ENCODE peak calls at places on chromosomes 5 and 9, in five cellular contexts. One of them, this sample, is unnamed.

GRCh38 chr5:34684281-34684979 is 28.3 kb downstream of the RAI14 start:
- DNase-seq in ovary: no peak
- DNase-seq in tibial artery: no peak
- DNase-seq in adrenal gland: no peak
- DNase-seq in breast epithelium: no peak
- DNase-seq in this sample: no peak

GRCh38 chr5:14818931-14819790 is 52.4 kb downstream of the ANKH start:
- DNase-seq in breast epithelium: no peak
- DNase-seq in ovary: no peak
- DNase-seq in adrenal gland: no peak
- DNase-seq in tibial artery: peak; percentile 35
- DNase-seq in this sample: no peak

GRCh38 chr9:114309096-114309495 is 13.8 kb upstream of the ORM1 start:
- DNase-seq in breast epithelium: peak; percentile 36
- DNase-seq in adrenal gland: peak; percentile 10
- DNase-seq in tibial artery: no peak
- DNase-seq in ovary: peak; percentile 13
- DNase-seq in this sample: no peak

GRCh38 chr5:56123531-56124243 is 109.4 kb downstream of the ANKRD55 start:
- DNase-seq in ovary: peak; percentile 67
- DNase-seq in breast epithelium: no peak
- DNase-seq in tibial artery: peak; percentile 37
- DNase-seq in adrenal gland: peak; percentile 44
- DNase-seq in this sample: no peak

GRCh38 chr9:108060165-108060564 is 570.6 kb upstream of the KLF4 start:
- DNase-seq in adrenal gland: no peak
- DNase-seq in ovary: no peak
- DNase-seq in tibial artery: no peak
- DNase-seq in breast epithelium: no peak
- DNase-seq in this sample: no peak

GRCh38 chr5:141564216-141564692 is 54.5 kb downstream of the DIAPH1 start:
- DNase-seq in adrenal gland: peak; percentile 67
- DNase-seq in tibial artery: peak; percentile 71
- DNase-seq in breast epithelium: no peak
- DNase-seq in ovary: peak; percentile 49
- DNase-seq in this sample: peak; percentile 66

GRCh38 chr9:89505795-89506385 is 8.0 kb upstream of the SEMA4D start:
- DNase-seq in breast epithelium: no peak
- DNase-seq in ovary: peak; percentile 43
- DNase-seq in tibial artery: no peak
- DNase-seq in adrenal gland: peak; percentile 61
- DNase-seq in this sample: no peak

GRCh38 chr9:112288029-112288428 is 45.4 kb downstream of the PTBP3 start:
- DNase-seq in breast epithelium: no peak
- DNase-seq in ovary: no peak
- DNase-seq in adrenal gland: no peak
- DNase-seq in tibial artery: no peak
- DNase-seq in this sample: no peak

GRCh38 chr5:122877518-122877917 is 32.1 kb downstream of the SNX24 start:
- DNase-seq in ovary: no peak
- DNase-seq in adrenal gland: no peak
- DNase-seq in tibial artery: no peak
- DNase-seq in breast epithelium: no peak
- DNase-seq in this sample: no peak

GRCh38 chr5:149049371-149049781 is 13.5 kb downstream of the SH3TC2 start:
- DNase-seq in tibial artery: no peak
- DNase-seq in breast epithelium: no peak
- DNase-seq in adrenal gland: no peak
- DNase-seq in ovary: no peak
- DNase-seq in this sample: no peak

GRCh38 chr9:33458444-33458843 is 11.1 kb upstream of the AQP3 start:
- DNase-seq in breast epithelium: no peak
- DNase-seq in tibial artery: no peak
- DNase-seq in adrenal gland: no peak
- DNase-seq in ovary: no peak
- DNase-seq in this sample: peak; percentile 78

GRCh38 chr9:6552738-6553121 is 92.8 kb downstream of the GLDC start:
- DNase-seq in tibial artery: no peak
- DNase-seq in breast epithelium: no peak
- DNase-seq in ovary: no peak
- DNase-seq in adrenal gland: no peak
- DNase-seq in this sample: no peak

GRCh38 chr9:115672477-115673316 is 480.9 kb upstream of the PAPPA start:
- DNase-seq in ovary: no peak
- DNase-seq in breast epithelium: no peak
- DNase-seq in tibial artery: no peak
- DNase-seq in adrenal gland: no peak
- DNase-seq in this sample: no peak

GRCh38 chr5:51748667-51749066 is 365.4 kb downstream of the ISL1 start:
- DNase-seq in adrenal gland: no peak
- DNase-seq in breast epithelium: no peak
- DNase-seq in tibial artery: no peak
- DNase-seq in ovary: no peak
- DNase-seq in this sample: no peak

GRCh38 chr5:2797981-2798380 is 46.5 kb upstream of the IRX2 start:
- DNase-seq in ovary: no peak
- DNase-seq in adrenal gland: no peak
- DNase-seq in breast epithelium: no peak
- DNase-seq in tibial artery: no peak
- DNase-seq in this sample: no peak

GRCh38 chr9:105881654-105882349 is 187.5 kb downstream of the TMEM38B start:
- DNase-seq in breast epithelium: peak; percentile 57
- DNase-seq in adrenal gland: peak; percentile 46
- DNase-seq in tibial artery: peak; percentile 68
- DNase-seq in ovary: peak; percentile 26
- DNase-seq in this sample: peak; percentile 59

GRCh38 chr9:126499005-126499910 is 114.5 kb upstream of the LMX1B start:
- DNase-seq in tibial artery: no peak
- DNase-seq in adrenal gland: peak; percentile 36
- DNase-seq in ovary: peak; percentile 60
- DNase-seq in breast epithelium: no peak
- DNase-seq in this sample: peak; percentile 39

GRCh38 chr9:79764377-79764776 is 192.6 kb downstream of the TLE4 start:
- DNase-seq in adrenal gland: no peak
- DNase-seq in ovary: peak; percentile 40
- DNase-seq in breast epithelium: no peak
- DNase-seq in tibial artery: peak; percentile 21
- DNase-seq in this sample: no peak

GRCh38 chr5:155094455-155094854 is 80.9 kb downstream of the KIF4B start:
- DNase-seq in breast epithelium: no peak
- DNase-seq in tibial artery: no peak
- DNase-seq in ovary: no peak
- DNase-seq in adrenal gland: no peak
- DNase-seq in this sample: no peak

GRCh38 chr5:36796171-36796570 is 80.4 kb upstream of the NIPBL start:
- DNase-seq in tibial artery: no peak
- DNase-seq in ovary: no peak
- DNase-seq in breast epithelium: no peak
- DNase-seq in adrenal gland: no peak
- DNase-seq in this sample: no peak

GRCh38 chr5:5902665-5903064 is 475.7 kb downstream of the MED10 start:
- DNase-seq in adrenal gland: no peak
- DNase-seq in breast epithelium: no peak
- DNase-seq in ovary: no peak
- DNase-seq in tibial artery: no peak
- DNase-seq in this sample: no peak

GRCh38 chr5:142972064-142972463 is 201.9 kb downstream of the ARHGAP26 start:
- DNase-seq in adrenal gland: no peak
- DNase-seq in tibial artery: no peak
- DNase-seq in breast epithelium: no peak
- DNase-seq in ovary: no peak
- DNase-seq in this sample: no peak

GRCh38 chr9:122835313-122835731 is 6.9 kb upstream of the PDCL start:
- DNase-seq in adrenal gland: no peak
- DNase-seq in ovary: no peak
- DNase-seq in tibial artery: no peak
- DNase-seq in breast epithelium: no peak
- DNase-seq in this sample: peak; percentile 32

GRCh38 chr5:53917095-53917494 is 356.7 kb downstream of the NDUFS4 start:
- DNase-seq in ovary: no peak
- DNase-seq in adrenal gland: no peak
- DNase-seq in tibial artery: no peak
- DNase-seq in breast epithelium: no peak
- DNase-seq in this sample: no peak

GRCh38 chr5:178590141-178590923 is at the start of gene COL23A1:
- DNase-seq in ovary: peak; percentile 45
- DNase-seq in breast epithelium: no peak
- DNase-seq in adrenal gland: peak; percentile 25
- DNase-seq in tibial artery: peak; percentile 39
- DNase-seq in this sample: no peak

GRCh38 chr5:74056789-74057164 is 430.8 kb downstream of the ARHGEF28 start:
- DNase-seq in adrenal gland: no peak
- DNase-seq in tibial artery: no peak
- DNase-seq in ovary: no peak
- DNase-seq in breast epithelium: no peak
- DNase-seq in this sample: no peak

GRCh38 chr5:154191467-154192261 is 1.1 kb downstream of the GALNT10 start:
- DNase-seq in breast epithelium: no peak
- DNase-seq in tibial artery: no peak
- DNase-seq in ovary: no peak
- DNase-seq in adrenal gland: no peak
- DNase-seq in this sample: no peak

GRCh38 chr9:121735065-121735791 is 83.8 kb downstream of the DAB2IP start:
- DNase-seq in tibial artery: no peak
- DNase-seq in breast epithelium: no peak
- DNase-seq in ovary: peak; percentile 45
- DNase-seq in adrenal gland: no peak
- DNase-seq in this sample: no peak
- TF ChIP-seq CTCF in tibial artery: peak; percentile 30
- TF ChIP-seq CTCF in breast epithelium: no peak
- TF ChIP-seq CTCF in ovary: no peak
- TF ChIP-seq CTCF in adrenal gland: peak; percentile 28
- TF ChIP-seq CTCF in this sample: peak; percentile 19

GRCh38 chr9:68533678-68534077 is 7.0 kb downstream of the TMEM252 start:
- DNase-seq in adrenal gland: no peak
- DNase-seq in ovary: no peak
- DNase-seq in tibial artery: no peak
- DNase-seq in breast epithelium: no peak
- DNase-seq in this sample: no peak
- H3K27ac ChIP-seq in adrenal gland: no peak overlapping the region
- H3K27ac ChIP-seq in ovary: no peak overlapping the region
- H3K27ac ChIP-seq in tibial artery: peak overlapping the region; percentile 31
- H3K27ac ChIP-seq in breast epithelium: no peak overlapping the region
- H3K27ac ChIP-seq in this sample: no peak overlapping the region

DNA sequence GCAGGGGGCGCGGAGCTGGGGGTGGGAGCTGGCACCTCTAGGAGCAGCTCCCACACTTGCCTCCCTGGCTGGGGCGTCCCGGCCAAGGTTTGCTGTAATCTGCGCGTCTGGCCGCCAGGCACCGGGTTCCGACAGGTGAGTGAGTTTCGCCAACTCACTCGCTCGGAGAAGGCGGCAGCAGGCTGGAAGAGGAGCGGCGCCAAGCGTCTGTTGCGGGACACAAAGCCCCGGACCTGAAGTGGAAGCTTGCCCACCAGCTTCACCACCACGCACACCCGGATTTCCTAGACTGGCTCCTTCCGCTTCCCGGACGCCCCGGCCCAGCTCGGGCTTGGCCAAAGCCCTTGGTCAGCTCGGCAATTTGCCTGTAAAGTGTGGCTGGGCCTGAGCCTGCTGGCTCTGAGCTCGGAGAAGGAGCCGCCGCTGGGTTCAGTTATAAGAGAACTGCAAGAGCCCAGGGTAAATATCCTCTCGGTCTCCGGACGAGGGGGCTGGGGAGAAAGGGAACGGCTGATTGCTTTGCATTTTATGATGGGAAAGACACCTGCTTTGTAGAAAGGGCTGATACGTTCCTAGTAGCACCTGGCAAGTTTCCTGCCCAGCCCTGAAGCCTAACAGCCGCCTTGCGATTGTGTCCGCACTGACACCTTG is 461 bp upstream of the GNA14 start:
- DNase-seq in tibial artery: peak; percentile 31
- DNase-seq in breast epithelium: peak; percentile 58
- DNase-seq in adrenal gland: peak; percentile 33
- DNase-seq in ovary: peak; percentile 77
- DNase-seq in this sample: no peak
- H3K4me3 ChIP-seq in tibial artery: peak overlapping the region; percentile 65
- H3K4me3 ChIP-seq in breast epithelium: peak overlapping the region; percentile 56
- H3K4me3 ChIP-seq in adrenal gland: peak overlapping the region; percentile 14
- H3K4me3 ChIP-seq in ovary: peak overlapping the region; percentile 52
- H3K4me3 ChIP-seq in this sample: no peak overlapping the region

GRCh38 chr9:137620581-137620980 is 1.8 kb downstream of the EHMT1 start:
- DNase-seq in breast epithelium: no peak
- DNase-seq in tibial artery: no peak
- DNase-seq in adrenal gland: no peak
- DNase-seq in ovary: no peak
- DNase-seq in this sample: no peak

GRCh38 chr9:137619240-137620090 is 660 bp downstream of the EHMT1 start:
- DNase-seq in breast epithelium: no peak
- DNase-seq in adrenal gland: no peak
- DNase-seq in tibial artery: no peak
- DNase-seq in ovary: peak; percentile 61
- DNase-seq in this sample: no peak

GRCh38 chr9:137621131-137621757 is 2.4 kb downstream of the EHMT1 start:
- DNase-seq in breast epithelium: no peak
- DNase-seq in adrenal gland: no peak
- DNase-seq in ovary: no peak
- DNase-seq in tibial artery: no peak
- DNase-seq in this sample: no peak

GRCh38 chr9:137615387-137615871 is 3.4 kb upstream of the EHMT1 start:
- DNase-seq in tibial artery: no peak
- DNase-seq in breast epithelium: no peak
- DNase-seq in ovary: no peak
- DNase-seq in adrenal gland: peak; percentile 54
- DNase-seq in this sample: no peak

DNA sequence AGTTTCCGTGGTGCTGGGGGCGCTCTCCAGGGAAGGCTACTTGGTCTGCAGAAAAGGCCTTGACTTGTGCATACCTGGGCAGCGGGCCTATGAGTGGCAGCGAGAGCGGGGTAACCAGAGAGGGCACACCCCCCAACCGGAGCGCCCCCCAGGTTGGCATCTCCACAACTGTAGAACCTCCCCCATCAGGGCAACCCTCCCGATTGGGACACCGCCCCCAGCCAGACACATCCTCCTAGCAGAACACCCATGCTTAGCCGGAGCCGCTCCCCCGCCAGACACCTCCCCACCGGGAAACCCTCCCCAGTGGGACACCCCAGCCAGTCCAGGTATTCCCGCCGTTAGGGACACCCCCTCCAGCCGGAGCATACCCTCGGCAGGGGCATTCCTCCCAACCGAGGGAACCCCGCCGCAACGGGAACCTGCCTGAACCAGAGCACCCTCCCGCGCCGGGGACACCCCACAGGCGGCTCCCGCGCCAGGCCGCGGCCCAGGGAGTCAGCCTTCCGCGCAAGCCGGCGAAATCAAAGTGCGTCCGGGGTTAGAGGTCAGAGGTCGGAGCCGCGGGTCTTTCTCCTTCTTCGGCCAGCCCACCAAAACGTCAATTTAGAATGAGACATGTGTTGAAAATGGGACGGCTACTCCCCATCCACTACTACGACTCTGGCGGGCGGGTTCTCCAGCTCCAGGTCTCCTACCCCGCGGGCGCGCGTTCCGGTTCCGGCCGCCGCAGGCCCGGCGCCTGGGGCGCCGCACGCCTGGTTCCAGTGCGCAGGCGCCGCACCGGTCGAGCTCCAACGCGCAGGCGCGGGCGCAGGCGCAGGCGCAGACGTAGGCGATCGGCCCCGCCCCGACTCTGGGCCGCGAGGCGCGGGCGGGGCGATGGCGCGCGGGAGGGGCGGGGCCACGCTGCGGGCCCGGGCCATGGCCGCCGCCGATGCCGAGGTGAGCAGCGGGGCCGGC is at the start of gene EHMT1:
- DNase-seq in breast epithelium: peak; percentile 82
- DNase-seq in adrenal gland: peak; percentile 91
- DNase-seq in ovary: peak; percentile 95
- DNase-seq in tibial artery: peak; percentile 58
- DNase-seq in this sample: peak; percentile 84
- TF ChIP-seq CTCF in breast epithelium: no peak
- TF ChIP-seq CTCF in adrenal gland: no peak
- TF ChIP-seq CTCF in ovary: no peak
- TF ChIP-seq CTCF in tibial artery: no peak
- TF ChIP-seq CTCF in this sample: no peak

This sample was measured in CD8-positive, alpha-beta T cell.